ENCODE peak calls at places on chromosomes 7 and 10, in eight cellular contexts. W, T, O, C, N, S, H and R are unnamed samples.
A peak's percentile ranks its signal among the peaks of the same experiment; 100 is the strongest.

GRCh38 chr10:69449841-69450240 is 1.4 kb upstream of the TSPAN15 start:
- DNase-seq in W (peak; percentile 90), T (peak; percentile 68), O (no peak), C (peak; percentile 91), N (peak; percentile 55), S (peak; percentile 52), H (peak; percentile 77), R (no peak)

GRCh38 chr7:151038951-151039849 is 9.1 kb upstream of the ASIC3 start:
- DNase-seq in W (peak; percentile 63), T (no peak), O (peak; percentile 66), C (peak; percentile 66), N (peak; percentile 75), S (peak; percentile 54), H (no peak), R (no peak)

GRCh38 chr7:50865450-50865849 is 82.8 kb upstream of the GRB10 start:
- DNase-seq in W (no peak), T (no peak), O (no peak), C (no peak), N (no peak), S (no peak), H (no peak), R (no peak)

GRCh38 chr10:92846-93245 is 42.4 kb upstream of the ZMYND11 start:
- DNase-seq in W (no peak), T (no peak), O (no peak), C (no peak), N (no peak), S (no peak), H (no peak), R (no peak)

GRCh38 chr7:92614586-92615237 is 24.5 kb upstream of the FAM133B start:
- DNase-seq in W (no peak), T (peak; percentile 80), O (no peak), C (no peak), N (no peak), S (no peak), H (no peak), R (no peak)

GRCh38 chr7:2566890-2567662 is 8.3 kb downstream of the IQCE start:
- DNase-seq in W (peak; percentile 67), T (no peak), O (no peak), C (no peak), N (no peak), S (no peak), H (no peak), R (no peak)

GRCh38 chr10:5971315-5971832 is 6.0 kb downstream of the IL15RA start:
- DNase-seq in W (no peak), T (no peak), O (no peak), C (no peak), N (no peak), S (peak; percentile 28), H (no peak), R (no peak)

GRCh38 chr7:70887186-70887585 is 244.8 kb upstream of the GALNT17 start:
- DNase-seq in W (no peak), T (no peak), O (no peak), C (peak; percentile 59), N (no peak), S (no peak), H (no peak), R (no peak)

GRCh38 chr7:71237945-71238344 is 106.0 kb downstream of the GALNT17 start:
- DNase-seq in W (peak; percentile 39), T (no peak), O (peak; percentile 46), C (peak; percentile 75), N (no peak), S (no peak), H (no peak), R (no peak)

GRCh38 chr7:25553580-25554274 is 325.4 kb upstream of the NPVF start:
- DNase-seq in W (peak; percentile 17), T (no peak), O (no peak), C (no peak), N (no peak), S (no peak), H (no peak), R (no peak)

GRCh38 chr10:69160809-69161225 is 19.2 kb upstream of the SUPV3L1 start:
- DNase-seq in W (no peak), T (no peak), O (no peak), C (no peak), N (no peak), S (no peak), H (no peak), R (no peak)

GRCh38 chr10:79247373-79248137 is 99.7 kb upstream of the PPIF start:
- DNase-seq in W (no peak), T (no peak), O (no peak), C (no peak), N (no peak), S (no peak), H (no peak), R (no peak)

GRCh38 chr7:147207988-147208387 is 1091.4 kb downstream of the CNTNAP2 start:
- DNase-seq in W (no peak), T (no peak), O (no peak), C (peak; percentile 51), N (no peak), S (no peak), H (no peak), R (no peak)

GRCh38 chr10:125014984-125015944 is 73.3 kb downstream of the ZRANB1 start:
- DNase-seq in W (peak; percentile 49), T (no peak), O (peak; percentile 66), C (no peak), N (no peak), S (no peak), H (no peak), R (no peak)

GRCh38 chr10:126059101-126059826 is 162.9 kb downstream of the FANK1 start:
- DNase-seq in W (no peak), T (no peak), O (no peak), C (no peak), N (no peak), S (no peak), H (no peak), R (no peak)

GRCh38 chr10:71191459-71192113 is 20.8 kb upstream of the UNC5B start:
- DNase-seq in W (peak; percentile 49), T (no peak), O (no peak), C (peak; percentile 79), N (no peak), S (no peak), H (no peak), R (no peak)

GRCh38 chr10:34739915-34740314 is 75.2 kb downstream of the PARD3 start:
- DNase-seq in W (peak; percentile 92), T (no peak), O (peak; percentile 59), C (peak; percentile 91), N (no peak), S (no peak), H (no peak), R (peak; percentile 78)

GRCh38 chr10:114623661-114624294 is 34.3 kb downstream of the ABLIM1 start:
- DNase-seq in W (peak; percentile 33), T (no peak), O (no peak), C (peak; percentile 60), N (peak; percentile 81), S (no peak), H (peak; percentile 59), R (no peak)

GRCh38 chr7:139695616-139696015 is 82.2 kb downstream of the HIPK2 start:
- DNase-seq in W (no peak), T (no peak), O (no peak), C (no peak), N (no peak), S (no peak), H (no peak), R (no peak)

GRCh38 chr10:110151467-110151866 is 55.9 kb upstream of the MXI1 start:
- DNase-seq in W (no peak), T (no peak), O (no peak), C (peak; percentile 57), N (no peak), S (no peak), H (no peak), R (peak; percentile 61)

GRCh38 chr10:71255817-71256660 is 43.7 kb downstream of the UNC5B start:
- DNase-seq in W (peak; percentile 50), T (no peak), O (peak; percentile 79), C (no peak), N (no peak), S (no peak), H (peak; percentile 56), R (peak; percentile 79)

GRCh38 chr10:62019685-62020361 is 118.3 kb downstream of the ARID5B start:
- DNase-seq in W (no peak), T (no peak), O (no peak), C (no peak), N (no peak), S (no peak), H (no peak), R (no peak)

GRCh38 chr7:157688439-157689268 is 351.9 kb downstream of the DNAJB6 start:
- DNase-seq in W (peak; percentile 59), T (no peak), O (peak; percentile 32), C (peak; percentile 82), N (no peak), S (no peak), H (no peak), R (no peak)

GRCh38 chr7:101733713-101734475 is 83.5 kb upstream of the CUX1 start:
- DNase-seq in W (peak; percentile 91), T (no peak), O (peak; percentile 68), C (peak; percentile 91), N (no peak), S (no peak), H (no peak), R (peak; percentile 19)

GRCh38 chr10:118585234-118585633 is 10.2 kb downstream of the PRLHR start:
- DNase-seq in W (no peak), T (no peak), O (no peak), C (no peak), N (no peak), S (no peak), H (no peak), R (no peak)

GRCh38 chr7:120985130-120985758 is 3.3 kb upstream of the CPED1 start:
- DNase-seq in W (peak; percentile 12), T (no peak), O (no peak), C (no peak), N (no peak), S (no peak), H (no peak), R (no peak)

GRCh38 chr10:6213908-6214307 is 11.2 kb downstream of the PFKFB3 start:
- DNase-seq in W (peak; percentile 84), T (no peak), O (no peak), C (no peak), N (no peak), S (no peak), H (no peak), R (no peak)

GRCh38 chr7:158245724-158246041 is 341.9 kb downstream of the PTPRN2 start:
- DNase-seq in W (no peak), T (no peak), O (no peak), C (no peak), N (no peak), S (no peak), H (no peak), R (no peak)

GRCh38 chr7:22001345-22002004 is 55.8 kb upstream of the CDCA7L start:
- DNase-seq in W (peak; percentile 18), T (no peak), O (no peak), C (no peak), N (peak; percentile 87), S (no peak), H (peak; percentile 36), R (peak; percentile 33)

GRCh38 chr10:124740374-124741280 is 3.6 kb downstream of the FAM53B start:
- DNase-seq in W (peak; percentile 52), T (no peak), O (peak; percentile 83), C (peak; percentile 69), N (peak; percentile 20), S (no peak), H (no peak), R (no peak)

GRCh38 chr10:18164771-18165361 is 24.6 kb downstream of the CACNB2 start:
- DNase-seq in W (no peak), T (no peak), O (no peak), C (no peak), N (no peak), S (no peak), H (no peak), R (no peak)

GRCh38 chr7:43076189-43076605 is 36.2 kb upstream of the HECW1 start:
- DNase-seq in W (peak; percentile 60), T (no peak), O (no peak), C (no peak), N (peak; percentile 35), S (no peak), H (no peak), R (no peak)

GRCh38 chr7:113289140-113289740 is 170.9 kb upstream of the SMIM30 start:
- DNase-seq in W (peak; percentile 20), T (no peak), O (no peak), C (no peak), N (peak; percentile 88), S (no peak), H (peak; percentile 51), R (peak; percentile 5)

GRCh38 chr7:40595832-40596231 is 461.0 kb downstream of the SUGCT start:
- DNase-seq in W (no peak), T (no peak), O (no peak), C (no peak), N (no peak), S (no peak), H (no peak), R (no peak)